ENCODE peak calls at places on chromosomes 6 and 20, in five cellular contexts. One of them, this sample, is unnamed.

GRCh38 chr6:82690283-82690682 is 326.7 kb downstream of the TPBG start:
- DNase-seq in astrocyte: no peak
- DNase-seq in AG04450: no peak
- DNase-seq in dorsolateral prefrontal cortex: no peak
- DNase-seq in GM23338: no peak
- DNase-seq in this sample: no peak

GRCh38 chr6:1004885-1005635 is 306.8 kb upstream of the FOXQ1 start:
- DNase-seq in astrocyte: no peak
- DNase-seq in AG04450: no peak
- DNase-seq in dorsolateral prefrontal cortex: no peak
- DNase-seq in GM23338: no peak
- DNase-seq in this sample: peak; percentile 52

GRCh38 chr6:22024973-22025467 is 271.8 kb downstream of the PRL start:
- DNase-seq in astrocyte: no peak
- DNase-seq in AG04450: no peak
- DNase-seq in dorsolateral prefrontal cortex: no peak
- DNase-seq in GM23338: no peak
- DNase-seq in this sample: no peak

GRCh38 chr20:48638546-48638945 is 189.3 kb downstream of the PREX1 start:
- DNase-seq in astrocyte: peak; percentile 74
- DNase-seq in AG04450: no peak
- DNase-seq in dorsolateral prefrontal cortex: no peak
- DNase-seq in GM23338: no peak
- DNase-seq in this sample: peak; percentile 77

GRCh38 chr6:141359953-141360352 is 772.8 kb upstream of the GJE1 start:
- DNase-seq in astrocyte: peak; percentile 82
- DNase-seq in AG04450: no peak
- DNase-seq in dorsolateral prefrontal cortex: no peak
- DNase-seq in GM23338: no peak
- DNase-seq in this sample: peak; percentile 50

GRCh38 chr6:47278545-47278944 is 31.2 kb downstream of the TNFRSF21 start:
- DNase-seq in astrocyte: no peak
- DNase-seq in AG04450: peak; percentile 34
- DNase-seq in dorsolateral prefrontal cortex: no peak
- DNase-seq in GM23338: no peak
- DNase-seq in this sample: peak; percentile 91

GRCh38 chr6:15519681-15520080 is 143.1 kb downstream of the DTNBP1 start:
- DNase-seq in astrocyte: no peak
- DNase-seq in AG04450: no peak
- DNase-seq in dorsolateral prefrontal cortex: no peak
- DNase-seq in GM23338: no peak
- DNase-seq in this sample: no peak

GRCh38 chr20:37475258-37475657 is 45.8 kb upstream of the NNAT start:
- DNase-seq in astrocyte: no peak
- DNase-seq in AG04450: no peak
- DNase-seq in dorsolateral prefrontal cortex: peak; percentile 40
- DNase-seq in GM23338: no peak
- DNase-seq in this sample: no peak

GRCh38 chr20:20531283-20531682 is 163.4 kb downstream of the INSM1 start:
- DNase-seq in astrocyte: no peak
- DNase-seq in AG04450: no peak
- DNase-seq in dorsolateral prefrontal cortex: no peak
- DNase-seq in GM23338: no peak
- DNase-seq in this sample: no peak

GRCh38 chr20:62734336-62734735 is 25.7 kb downstream of the NTSR1 start:
- DNase-seq in astrocyte: no peak
- DNase-seq in AG04450: no peak
- DNase-seq in dorsolateral prefrontal cortex: no peak
- DNase-seq in GM23338: no peak
- DNase-seq in this sample: no peak

GRCh38 chr20:49562341-49563014 is 5.5 kb downstream of the PTGIS start:
- DNase-seq in astrocyte: peak; percentile 89
- DNase-seq in AG04450: peak; percentile 32
- DNase-seq in dorsolateral prefrontal cortex: no peak
- DNase-seq in GM23338: peak; percentile 84
- DNase-seq in this sample: peak; percentile 76

GRCh38 chr20:24672886-24673677 is 203.7 kb downstream of the SYNDIG1 start:
- DNase-seq in astrocyte: peak; percentile 98
- DNase-seq in AG04450: peak; percentile 90
- DNase-seq in dorsolateral prefrontal cortex: no peak
- DNase-seq in GM23338: no peak
- DNase-seq in this sample: peak; percentile 98

GRCh38 chr6:137808191-137808590 is 58.9 kb upstream of the TNFAIP3 start:
- DNase-seq in astrocyte: peak; percentile 72
- DNase-seq in AG04450: no peak
- DNase-seq in dorsolateral prefrontal cortex: no peak
- DNase-seq in GM23338: no peak
- DNase-seq in this sample: peak; percentile 61

GRCh38 chr6:128327890-128328289 is 192.5 kb downstream of the PTPRK start:
- DNase-seq in astrocyte: no peak
- DNase-seq in AG04450: no peak
- DNase-seq in dorsolateral prefrontal cortex: no peak
- DNase-seq in GM23338: peak; percentile 83
- DNase-seq in this sample: peak; percentile 48

GRCh38 chr20:45924391-45925261 is 9.9 kb upstream of the PCIF1 start:
- DNase-seq in astrocyte: no peak
- DNase-seq in AG04450: no peak
- DNase-seq in dorsolateral prefrontal cortex: no peak
- DNase-seq in GM23338: no peak
- DNase-seq in this sample: peak; percentile 82

GRCh38 chr6:149500085-149500484 is 15.3 kb upstream of the ZC3H12D start:
- DNase-seq in astrocyte: no peak
- DNase-seq in AG04450: no peak
- DNase-seq in dorsolateral prefrontal cortex: no peak
- DNase-seq in GM23338: no peak
- DNase-seq in this sample: no peak

GRCh38 chr6:136051140-136051775 is 198.9 kb downstream of the MTFR2 start:
- DNase-seq in astrocyte: peak; percentile 71
- DNase-seq in AG04450: peak; percentile 45
- DNase-seq in dorsolateral prefrontal cortex: no peak
- DNase-seq in GM23338: no peak
- DNase-seq in this sample: peak; percentile 93

GRCh38 chr6:17490724-17491123 is 97.3 kb downstream of the CAP2 start:
- DNase-seq in astrocyte: no peak
- DNase-seq in AG04450: no peak
- DNase-seq in dorsolateral prefrontal cortex: no peak
- DNase-seq in GM23338: no peak
- DNase-seq in this sample: peak; percentile 71

GRCh38 chr6:31070711-31071197 is 41.6 kb downstream of the C6orf15 start:
- DNase-seq in astrocyte: peak; percentile 64
- DNase-seq in AG04450: peak; percentile 60
- DNase-seq in dorsolateral prefrontal cortex: peak; percentile 84
- DNase-seq in GM23338: peak; percentile 86
- DNase-seq in this sample: peak; percentile 94

GRCh38 chr6:31737315-31738047 is 1.2 kb upstream of the CLIC1 start:
- DNase-seq in astrocyte: no peak
- DNase-seq in AG04450: no peak
- DNase-seq in dorsolateral prefrontal cortex: no peak
- DNase-seq in GM23338: peak; percentile 56
- DNase-seq in this sample: peak; percentile 53

GRCh38 chr20:47493175-47493953 is 8.3 kb upstream of the NCOA3 start:
- DNase-seq in astrocyte: peak; percentile 63
- DNase-seq in AG04450: no peak
- DNase-seq in dorsolateral prefrontal cortex: no peak
- DNase-seq in GM23338: no peak
- DNase-seq in this sample: peak; percentile 89

DNA sequence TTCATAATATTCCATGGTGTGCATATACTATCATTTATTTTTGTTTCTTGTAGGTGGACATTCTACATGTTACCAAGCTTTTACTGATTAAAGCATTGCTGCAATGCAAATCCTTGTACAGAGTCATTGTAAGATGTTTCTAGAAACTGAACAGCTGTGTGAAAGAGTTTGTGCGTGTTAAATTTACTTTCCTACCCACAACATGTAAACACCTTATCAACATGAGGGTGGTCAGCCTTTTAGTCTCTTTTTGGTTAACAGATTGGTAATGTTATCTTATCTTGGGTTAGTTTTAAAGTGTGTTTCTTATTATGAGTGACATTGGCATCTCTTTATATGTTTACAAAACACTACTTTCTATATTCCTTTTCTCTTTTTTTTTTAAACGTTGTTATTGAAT is 112.4 kb downstream of the TCP11 start:
- DNase-seq in astrocyte: no peak
- DNase-seq in AG04450: no peak
- DNase-seq in dorsolateral prefrontal cortex: no peak
- DNase-seq in GM23338: no peak
- DNase-seq in this sample: no peak
- TF ChIP-seq CTCF in astrocyte: no peak
- TF ChIP-seq CTCF in AG04450: no peak
- TF ChIP-seq CTCF in dorsolateral prefrontal cortex: no peak
- TF ChIP-seq CTCF in GM23338: no peak
- TF ChIP-seq CTCF in this sample: no peak

DNA sequence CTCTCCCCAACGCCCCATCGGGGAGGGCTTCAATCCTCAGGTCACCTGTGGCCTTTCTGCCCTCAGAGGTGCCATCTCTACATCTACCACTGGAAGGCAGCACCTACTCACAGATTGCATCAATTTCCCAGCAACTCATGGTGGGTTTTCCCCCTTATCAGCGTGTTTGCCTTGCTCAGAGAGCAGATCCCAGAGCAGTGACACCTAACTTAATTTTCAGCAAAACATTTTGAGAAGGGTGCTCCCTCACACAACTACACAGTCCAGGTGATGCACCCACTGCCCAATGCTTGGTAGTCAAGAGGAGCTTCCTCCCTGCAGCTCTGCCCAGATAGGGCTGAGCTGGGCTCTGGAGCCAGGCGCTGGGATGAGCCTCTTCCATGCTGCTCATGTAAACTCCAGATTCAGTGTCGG is 48.2 kb downstream of the PLG start:
- DNase-seq in astrocyte: no peak
- DNase-seq in AG04450: no peak
- DNase-seq in dorsolateral prefrontal cortex: no peak
- DNase-seq in GM23338: peak; percentile 85
- DNase-seq in this sample: no peak
- TF ChIP-seq CTCF in astrocyte: no peak
- TF ChIP-seq CTCF in AG04450: no peak
- TF ChIP-seq CTCF in dorsolateral prefrontal cortex: no peak
- TF ChIP-seq CTCF in GM23338: peak; percentile 98
- TF ChIP-seq CTCF in this sample: peak; percentile 11

GRCh38 chr6:154411076-154411475 is 54.5 kb upstream of the IPCEF1 start:
- DNase-seq in astrocyte: peak; percentile 32
- DNase-seq in AG04450: no peak
- DNase-seq in dorsolateral prefrontal cortex: no peak
- DNase-seq in GM23338: no peak
- DNase-seq in this sample: peak; percentile 62

GRCh38 chr6:154410215-154410614 is 53.6 kb upstream of the IPCEF1 start:
- DNase-seq in astrocyte: no peak
- DNase-seq in AG04450: no peak
- DNase-seq in dorsolateral prefrontal cortex: no peak
- DNase-seq in GM23338: no peak
- DNase-seq in this sample: no peak

GRCh38 chr6:154410619-154411044 is 54.0 kb upstream of the IPCEF1 start:
- DNase-seq in astrocyte: peak; percentile 98
- DNase-seq in AG04450: peak; percentile 91
- DNase-seq in dorsolateral prefrontal cortex: no peak
- DNase-seq in GM23338: peak; percentile 40
- DNase-seq in this sample: peak; percentile 98

GRCh38 chr6:154407440-154407839 is 50.8 kb upstream of the IPCEF1 start:
- DNase-seq in astrocyte: no peak
- DNase-seq in AG04450: no peak
- DNase-seq in dorsolateral prefrontal cortex: no peak
- DNase-seq in GM23338: no peak
- DNase-seq in this sample: no peak

DNA sequence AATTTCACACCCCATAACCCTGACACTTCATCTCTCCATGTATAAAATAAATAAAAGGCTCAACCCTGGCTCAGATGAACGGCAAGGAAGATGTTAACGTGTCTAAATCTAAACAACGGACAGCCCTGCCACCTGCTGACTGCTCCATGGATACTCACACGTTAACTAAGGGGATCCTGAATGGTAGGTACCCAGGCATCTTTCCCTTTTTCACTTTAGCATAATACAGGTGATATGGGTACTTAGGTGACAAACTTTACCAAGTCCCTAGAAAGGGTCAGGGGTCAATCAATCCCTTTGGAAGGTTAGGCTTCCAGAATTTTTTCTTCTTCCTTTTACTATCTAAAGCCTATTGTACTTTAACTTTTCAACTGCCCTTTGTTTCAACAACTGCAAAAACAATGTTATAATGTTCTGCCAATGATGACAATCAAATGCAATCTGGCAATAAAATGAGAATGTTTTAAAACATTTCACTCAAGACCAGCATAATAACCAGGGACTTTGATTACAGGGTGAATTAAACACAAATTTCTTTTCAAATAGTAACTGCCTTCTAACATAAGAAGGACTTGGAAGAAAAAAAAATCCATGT is 52.4 kb upstream of the IPCEF1 start:
- DNase-seq in astrocyte: no peak
- DNase-seq in AG04450: no peak
- DNase-seq in dorsolateral prefrontal cortex: peak; percentile 57
- DNase-seq in GM23338: peak; percentile 23
- DNase-seq in this sample: peak; percentile 83
- TF ChIP-seq CTCF in astrocyte: peak; percentile 49
- TF ChIP-seq CTCF in AG04450: peak; percentile 59
- TF ChIP-seq CTCF in dorsolateral prefrontal cortex: peak; percentile 60
- TF ChIP-seq CTCF in GM23338: peak; percentile 58
- TF ChIP-seq CTCF in this sample: peak; percentile 77

GRCh38 chr6:151313060-151313459 is 73.3 kb downstream of the AKAP12 start:
- DNase-seq in astrocyte: no peak
- DNase-seq in AG04450: no peak
- DNase-seq in dorsolateral prefrontal cortex: no peak
- DNase-seq in GM23338: peak; percentile 85
- DNase-seq in this sample: peak; percentile 45

GRCh38 chr6:151306269-151306783 is 66.6 kb downstream of the AKAP12 start:
- DNase-seq in astrocyte: no peak
- DNase-seq in AG04450: no peak
- DNase-seq in dorsolateral prefrontal cortex: no peak
- DNase-seq in GM23338: no peak
- DNase-seq in this sample: no peak

GRCh38 chr6:151310852-151311767 is 71.3 kb downstream of the AKAP12 start:
- DNase-seq in astrocyte: no peak
- DNase-seq in AG04450: no peak
- DNase-seq in dorsolateral prefrontal cortex: no peak
- DNase-seq in GM23338: no peak
- DNase-seq in this sample: no peak

GRCh38 chr6:151303231-151303630 is 63.5 kb downstream of the AKAP12 start:
- DNase-seq in astrocyte: no peak
- DNase-seq in AG04450: no peak
- DNase-seq in dorsolateral prefrontal cortex: no peak
- DNase-seq in GM23338: no peak
- DNase-seq in this sample: no peak

GRCh38 chr6:151307501-151307900 is 67.7 kb downstream of the AKAP12 start:
- DNase-seq in astrocyte: no peak
- DNase-seq in AG04450: no peak
- DNase-seq in dorsolateral prefrontal cortex: no peak
- DNase-seq in GM23338: no peak
- DNase-seq in this sample: no peak
- TF ChIP-seq CTCF in astrocyte: no peak
- TF ChIP-seq CTCF in AG04450: no peak
- TF ChIP-seq CTCF in dorsolateral prefrontal cortex: no peak
- TF ChIP-seq CTCF in GM23338: no peak
- TF ChIP-seq CTCF in this sample: no peak

GRCh38 chr6:162852810-162853577 is 125.2 kb downstream of the PACRG start:
- DNase-seq in astrocyte: no peak
- DNase-seq in AG04450: no peak
- DNase-seq in dorsolateral prefrontal cortex: no peak
- DNase-seq in GM23338: peak; percentile 24
- DNase-seq in this sample: no peak
- TF ChIP-seq CTCF in astrocyte: no peak
- TF ChIP-seq CTCF in AG04450: no peak
- TF ChIP-seq CTCF in dorsolateral prefrontal cortex: no peak
- TF ChIP-seq CTCF in GM23338: no peak
- TF ChIP-seq CTCF in this sample: no peak

GRCh38 chr6:132143258-132143657 is 192.1 kb upstream of the CCN2 start:
- DNase-seq in astrocyte: no peak
- DNase-seq in AG04450: no peak
- DNase-seq in dorsolateral prefrontal cortex: no peak
- DNase-seq in GM23338: peak; percentile 15
- DNase-seq in this sample: no peak
- TF ChIP-seq CTCF in astrocyte: no peak
- TF ChIP-seq CTCF in AG04450: no peak
- TF ChIP-seq CTCF in dorsolateral prefrontal cortex: no peak
- TF ChIP-seq CTCF in GM23338: peak; percentile 40
- TF ChIP-seq CTCF in this sample: no peak